ENCODE peak calls at places on chromosomes 6 and 20, in six cellular contexts. M is activated CD8-positive, alpha-beta T cell treated with anti-CD3 and anti-CD28 coated beads for 36 hours; G is IMR-90; E is neural crest cell; D is endothelial cell; I is CD4-positive, alpha-beta T cell. F is an unnamed sample.

GRCh38 chr6:111417181-111417585 is 65.8 kb downstream of the REV3L start:
- DNase-seq in E (no peak), D (no peak), G (peak), M (no peak), I (no peak), F (no peak)

GRCh38 chr6:4565301-4566250 is 210.6 kb upstream of the CDYL start:
- DNase-seq in G (no peak), M (no peak), E (no peak), D (no peak), I (no peak), F (no peak)

GRCh38 chr6:117145940-117146339 is 119.4 kb upstream of the VGLL2 start:
- DNase-seq in M (no peak), G (no peak), E (no peak), I (no peak), D (no peak), F (no peak)

GRCh38 chr6:118893095-118893881 is 664 bp upstream of the ASF1A start:
- DNase-seq in M (peak), E (no peak), I (peak), G (peak), D (peak), F (peak)

GRCh38 chr20:57928181-57928967 is 218.6 kb upstream of the PMEPA1 start:
- DNase-seq in G (no peak), D (no peak), E (no peak), M (no peak), I (no peak), F (no peak)

GRCh38 chr6:34490390-34491090 is 24.7 kb downstream of the PACSIN1 start:
- DNase-seq in D (no peak), G (no peak), E (no peak), M (no peak), I (no peak), F (no peak)

GRCh38 chr20:288956-289692 is 1.4 kb downstream of the C20orf96 start:
- DNase-seq in E (no peak), D (no peak), G (no peak), I (no peak), M (no peak), F (no peak)

GRCh38 chr6:24918641-24919403 is 16.9 kb downstream of the RIPOR2 start:
- DNase-seq in D (no peak), I (no peak), M (no peak), G (no peak), E (no peak), F (no peak)

GRCh38 chr20:52279667-52280180 is 88.1 kb upstream of the ZFP64 start:
- DNase-seq in I (no peak), G (no peak), E (no peak), D (no peak), M (no peak), F (no peak)

GRCh38 chr6:155340464-155341129 is 26.3 kb upstream of the TFB1M start:
- DNase-seq in G (peak), I (no peak), M (no peak), D (peak), E (no peak), F (no peak)

GRCh38 chr20:10314198-10314597 is 95.6 kb downstream of the SNAP25 start:
- DNase-seq in I (no peak), G (peak), D (no peak), M (no peak), E (no peak), F (no peak)

GRCh38 chr6:162301128-162301527 is 426.4 kb downstream of the PRKN start:
- DNase-seq in D (no peak), M (no peak), G (no peak), E (no peak), I (no peak), F (no peak)

GRCh38 chr20:33709398-33709797 is 10.7 kb downstream of the PXMP4 start:
- DNase-seq in G (no peak), E (no peak), I (no peak), M (peak), D (no peak), F (no peak)

GRCh38 chr6:96542702-96543101 is 20.2 kb upstream of the FHL5 start:
- DNase-seq in I (no peak), M (no peak), D (no peak), G (no peak), E (no peak), F (no peak)

GRCh38 chr6:154962751-154963150 is 32.4 kb upstream of the TIAM2 start:
- DNase-seq in I (no peak), M (no peak), D (no peak), E (no peak), G (peak), F (no peak)

GRCh38 chr6:50030777-50031562 is 9.2 kb upstream of the DEFB110 start:
- DNase-seq in M (no peak), D (peak), E (peak), G (peak), I (no peak), F (peak)

GRCh38 chr6:39199976-39200375 is 29.3 kb downstream of the KCNK5 start:
- DNase-seq in G (no peak), I (no peak), M (no peak), D (no peak), E (no peak), F (no peak)

GRCh38 chr20:23350007-23350854 is at the start of gene NXT1:
- DNase-seq in E (peak), D (peak), M (peak), I (peak), G (peak), F (peak)
- TF ChIP-seq CTCF in E (peak), D (peak), M (no peak), I (peak), G (no peak), F (peak)

GRCh38 chr20:49225896-49226295 is 6.7 kb downstream of the DDX27 start:
- DNase-seq in M (no peak), D (no peak), I (no peak), E (no peak), G (no peak), F (no peak)
- TF ChIP-seq CTCF in M (no peak), D (no peak), I (no peak), E (no peak), G (no peak), F (no peak)

GRCh38 chr20:7926767-7927166 is 13.5 kb downstream of the HAO1 start:
- DNase-seq in E (no peak), M (peak), G (peak), I (no peak), D (no peak), F (no peak)
- TF ChIP-seq CTCF in E (peak), M (peak), G (peak), I (no peak), D (peak), F (peak)

GRCh38 chr6:44494011-44494501 is 106.5 kb downstream of the CDC5L start:
- DNase-seq in M (no peak), D (no peak), G (peak), E (no peak), I (no peak), F (no peak)
- TF ChIP-seq CTCF in M (no peak), D (no peak), G (peak), E (no peak), I (no peak), F (no peak)

DNA sequence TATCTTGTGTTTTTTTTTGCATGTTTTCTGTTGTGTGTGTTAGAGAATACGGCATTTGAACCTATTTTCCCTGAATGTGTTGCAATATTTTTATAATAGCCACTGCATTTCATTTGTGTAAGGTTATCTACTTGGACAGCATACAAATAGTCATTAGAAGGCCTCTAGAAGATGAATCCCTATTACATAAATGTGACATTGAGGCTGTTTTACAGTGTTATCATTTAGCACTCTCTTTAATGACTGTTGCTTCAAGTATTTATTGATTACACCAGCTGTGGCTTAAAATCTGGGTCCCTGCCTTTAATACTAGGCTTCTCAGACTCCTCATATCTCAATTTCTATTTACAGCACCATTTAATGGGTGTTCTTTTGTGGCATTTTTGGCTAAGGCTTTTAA is 465.8 kb downstream of the FRK start:
- DNase-seq in D (no peak), M (no peak), G (no peak), E (no peak), I (no peak), F (no peak)
- TF ChIP-seq CTCF in D (no peak), M (no peak), G (no peak), E (no peak), I (no peak), F (no peak)

DNA sequence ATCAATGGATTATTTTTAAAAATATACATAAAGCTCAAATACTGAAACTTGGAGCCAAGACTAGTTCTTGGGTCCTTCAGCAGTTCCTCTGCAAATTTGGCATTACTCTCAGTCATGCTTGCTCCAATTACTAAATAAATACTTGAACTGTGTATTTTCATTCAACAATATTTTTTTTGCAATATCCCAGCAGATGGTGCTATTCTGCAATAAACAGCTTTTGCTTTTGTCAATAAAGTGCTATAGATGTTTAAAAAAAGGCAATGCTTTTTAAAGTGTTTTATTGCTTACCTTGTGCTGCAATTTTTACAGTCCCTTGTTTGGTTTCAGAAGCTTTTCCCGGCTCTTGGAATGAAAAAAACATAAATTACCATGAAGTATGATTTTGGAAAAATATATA is 243.4 kb downstream of the TRDN start:
- DNase-seq in E (no peak), G (no peak), M (no peak), D (no peak), I (no peak), F (no peak)
- TF ChIP-seq CTCF in E (peak), G (no peak), M (no peak), D (peak), I (no peak), F (no peak)

F was measured in GM10248.